ENCODE peak calls at places on chromosomes 12 and 14, in seven cellular contexts. U is GDM1, S is EL, Z is mucosa of gallbladder, O is T-helper 2 cell, T is ACHN, Y is colonic mucosa. P is an unnamed sample.

GRCh38 chr14:23494223-23494622 is 24.7 kb downstream of the NGDN start:
- DNase-seq in U (no peak), Y (no peak), O (no peak), S (peak), T (no peak), Z (peak), P (no peak)

GRCh38 chr12:49673446-49674317 is 33.5 kb downstream of the FMNL3 start:
- DNase-seq in Y (peak), O (no peak), U (no peak), Z (peak), T (no peak), S (peak), P (peak)

GRCh38 chr14:42353315-42353714 is 746.6 kb downstream of the LRFN5 start:
- DNase-seq in T (no peak), S (no peak), Y (no peak), U (no peak), O (no peak), Z (no peak), P (no peak)

GRCh38 chr12:92930421-92930820 is 1.3 kb upstream of the EEA1 start:
- DNase-seq in Y (no peak), O (no peak), S (no peak), T (no peak), Z (no peak), U (no peak), P (no peak)

GRCh38 chr14:54625158-54625557 is 58.2 kb downstream of the SAMD4A start:
- DNase-seq in Y (no peak), Z (no peak), T (no peak), O (no peak), S (peak), U (no peak), P (no peak)

GRCh38 chr14:101585211-101585610 is 23.9 kb downstream of the DIO3 start:
- DNase-seq in Y (no peak), U (no peak), O (no peak), T (no peak), S (no peak), Z (no peak), P (peak)

GRCh38 chr14:104546591-104547309 is 32.8 kb upstream of the C14orf180 start:
- DNase-seq in U (no peak), Z (no peak), S (no peak), T (no peak), Y (no peak), O (no peak), P (peak)

GRCh38 chr12:85711735-85712390 is 124.3 kb downstream of the RASSF9 start:
- DNase-seq in Y (peak), T (no peak), S (no peak), Z (no peak), O (no peak), U (no peak), P (peak)

GRCh38 chr14:63134801-63135200 is 69.4 kb upstream of the RHOJ start:
- DNase-seq in S (peak), U (no peak), Z (no peak), T (peak), O (no peak), Y (no peak), P (no peak)

GRCh38 chr14:60214415-60215126 is 34.5 kb upstream of the PPM1A start:
- DNase-seq in O (no peak), Z (no peak), Y (no peak), S (no peak), U (no peak), T (no peak), P (no peak)

GRCh38 chr12:96078281-96078761 is 42.9 kb upstream of the LTA4H start:
- DNase-seq in S (no peak), O (no peak), U (no peak), T (no peak), Y (no peak), Z (peak), P (no peak)

GRCh38 chr14:72154645-72155378 is 222.6 kb downstream of the RGS6 start:
- DNase-seq in Z (no peak), T (no peak), U (no peak), S (no peak), Y (no peak), O (no peak), P (no peak)